ENCODE peak calls at places on chromosomes 11 and 22, in seven cellular contexts. X, U, L, A, Y, I and P are unnamed samples.

GRCh38 chr11:63858628-63859550 is 20.0 kb downstream of the MARK2 start:
- DNase-seq in X (no peak), U (no peak), L (no peak), A (no peak), Y (no peak), I (no peak), P (no peak)

GRCh38 chr22:45775569-45776312 is 104.1 kb downstream of the ATXN10 start:
- DNase-seq in X (no peak), U (no peak), L (no peak), A (no peak), Y (no peak), I (no peak), P (no peak)

GRCh38 chr22:23774922-23775436 is 2.3 kb downstream of the MMP11 start:
- DNase-seq in X (no peak), U (peak), L (no peak), A (no peak), Y (no peak), I (no peak), P (no peak)

GRCh38 chr11:134761361-134761760 is 349.3 kb upstream of the B3GAT1 start:
- DNase-seq in X (peak), U (no peak), L (no peak), A (no peak), Y (no peak), I (no peak), P (no peak)

GRCh38 chr22:18122254-18122554 is 11.6 kb downstream of the TUBA8 start:
- DNase-seq in X (no peak), U (no peak), L (no peak), A (no peak), Y (no peak), I (no peak), P (no peak)

GRCh38 chr11:66327171-66328035 is 8.8 kb downstream of the RIN1 start:
- DNase-seq in X (no peak), U (peak), L (peak), A (no peak), Y (no peak), I (no peak), P (no peak)

GRCh38 chr11:125423247-125423849 is 72.7 kb downstream of the FEZ1 start:
- DNase-seq in X (no peak), U (no peak), L (no peak), A (no peak), Y (peak), I (no peak), P (no peak)

GRCh38 chr22:48635825-48636224 is 1191.8 kb downstream of the BRD1 start:
- DNase-seq in X (no peak), U (no peak), L (no peak), A (no peak), Y (no peak), I (no peak), P (no peak)

GRCh38 chr11:101617735-101618332 is 34.0 kb upstream of the TRPC6 start:
- DNase-seq in X (no peak), U (no peak), L (peak), A (no peak), Y (no peak), I (no peak), P (no peak)

GRCh38 chr11:41175304-41175972 is 284.0 kb downstream of the LRRC4C start:
- DNase-seq in X (no peak), U (no peak), L (no peak), A (no peak), Y (no peak), I (no peak), P (no peak)